ENCODE peak calls at places on chromosomes 1 and 21, in six cellular contexts. One of them, this sample, is unnamed.

GRCh38 chr1:32335951-32336867 is at the start of gene MARCKSL1:
- DNase-seq in WTC11: peak
- DNase-seq in GM12878: no peak
- DNase-seq in H1: peak
- DNase-seq in K562: peak
- DNase-seq in HepG2: peak
- DNase-seq in this sample: peak

GRCh38 chr21:45255381-45256020 is 32.2 kb downstream of the POFUT2 start:
- DNase-seq in WTC11: no peak
- DNase-seq in GM12878: no peak
- DNase-seq in H1: no peak
- DNase-seq in K562: peak
- DNase-seq in HepG2: peak
- DNase-seq in this sample: no peak

GRCh38 chr1:166166701-166167394 is at the start of gene FAM78B:
- DNase-seq in WTC11: peak
- DNase-seq in GM12878: peak
- DNase-seq in H1: no peak
- DNase-seq in K562: peak
- DNase-seq in HepG2: peak
- DNase-seq in this sample: peak

GRCh38 chr21:16419188-16419874 is 689.5 kb downstream of the USP25 start:
- DNase-seq in WTC11: no peak
- DNase-seq in GM12878: no peak
- DNase-seq in H1: no peak
- DNase-seq in K562: no peak
- DNase-seq in HepG2: peak
- DNase-seq in this sample: peak

GRCh38 chr1:219340796-219341195 is 167.1 kb downstream of the LYPLAL1 start:
- DNase-seq in WTC11: no peak
- DNase-seq in GM12878: no peak
- DNase-seq in H1: no peak
- DNase-seq in K562: no peak
- DNase-seq in HepG2: no peak
- DNase-seq in this sample: no peak

GRCh38 chr1:901108-901859 is 22.4 kb upstream of the SAMD11 start:
- DNase-seq in WTC11: no peak
- DNase-seq in GM12878: no peak
- DNase-seq in H1: no peak
- DNase-seq in K562: peak
- DNase-seq in HepG2: no peak
- DNase-seq in this sample: no peak

GRCh38 chr1:101995984-101996731 is 568 bp downstream of the OLFM3 start:
- DNase-seq in WTC11: peak
- DNase-seq in GM12878: no peak
- DNase-seq in H1: no peak
- DNase-seq in K562: no peak
- DNase-seq in HepG2: no peak
- DNase-seq in this sample: peak

GRCh38 chr21:43271452-43272020 is 102.7 kb downstream of the CRYAA start:
- DNase-seq in WTC11: no peak
- DNase-seq in GM12878: no peak
- DNase-seq in H1: no peak
- DNase-seq in K562: no peak
- DNase-seq in HepG2: no peak
- DNase-seq in this sample: no peak

GRCh38 chr1:226628624-226629155 is 80.1 kb downstream of the STUM start:
- DNase-seq in WTC11: no peak
- DNase-seq in GM12878: no peak
- DNase-seq in H1: no peak
- DNase-seq in K562: no peak
- DNase-seq in HepG2: no peak
- DNase-seq in this sample: no peak

GRCh38 chr1:22855668-22856606 is 116.7 kb downstream of the LACTBL1 start:
- DNase-seq in WTC11: no peak
- DNase-seq in GM12878: no peak
- DNase-seq in H1: no peak
- DNase-seq in K562: no peak
- DNase-seq in HepG2: no peak
- DNase-seq in this sample: no peak

GRCh38 chr1:210264521-210265380 is 32.2 kb downstream of the SERTAD4 start:
- DNase-seq in WTC11: no peak
- DNase-seq in GM12878: no peak
- DNase-seq in H1: no peak
- DNase-seq in K562: no peak
- DNase-seq in HepG2: no peak
- DNase-seq in this sample: peak
- TF ChIP-seq CTCF in WTC11: no peak
- TF ChIP-seq CTCF in GM12878: no peak
- TF ChIP-seq CTCF in H1: peak
- TF ChIP-seq CTCF in K562: no peak
- TF ChIP-seq CTCF in HepG2: no peak
- TF ChIP-seq CTCF in this sample: peak

DNA sequence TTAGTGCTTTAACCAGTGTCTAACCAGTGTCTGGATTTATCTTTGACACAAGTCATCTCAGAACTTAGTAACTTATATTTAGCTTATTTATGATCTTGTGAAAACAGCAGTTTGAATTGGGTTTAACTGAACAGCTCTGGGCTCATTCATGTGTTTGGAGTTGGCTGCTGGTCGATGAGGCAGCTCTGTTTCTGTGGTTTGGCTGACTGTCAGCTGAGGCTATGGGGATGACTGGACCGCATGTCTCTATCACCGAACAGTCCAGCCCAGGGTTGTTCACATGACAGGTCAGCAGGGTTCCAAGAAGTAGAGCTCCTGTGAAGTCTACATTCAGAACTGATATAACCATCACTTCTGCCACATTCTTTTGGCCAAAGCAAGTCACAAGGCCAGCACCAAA is 29.1 kb upstream of the C21orf91 start:
- DNase-seq in WTC11: no peak
- DNase-seq in GM12878: peak
- DNase-seq in H1: no peak
- DNase-seq in K562: no peak
- DNase-seq in HepG2: no peak
- DNase-seq in this sample: no peak
- TF ChIP-seq CREB1 in WTC11: no peak
- TF ChIP-seq CREB1 in GM12878: peak
- TF ChIP-seq CREB1 in H1: no peak
- TF ChIP-seq CREB1 in K562: no peak
- TF ChIP-seq CREB1 in HepG2: no peak
- TF ChIP-seq CREB1 in this sample: no peak

GRCh38 chr1:182035097-182035770 is 26.3 kb downstream of the ZNF648 start:
- DNase-seq in WTC11: peak
- DNase-seq in GM12878: no peak
- DNase-seq in H1: no peak
- DNase-seq in K562: no peak
- DNase-seq in HepG2: no peak
- DNase-seq in this sample: peak

GRCh38 chr1:182029002-182029378 is 32.5 kb downstream of the ZNF648 start:
- DNase-seq in WTC11: no peak
- DNase-seq in GM12878: no peak
- DNase-seq in H1: no peak
- DNase-seq in K562: no peak
- DNase-seq in HepG2: no peak
- DNase-seq in this sample: no peak

GRCh38 chr1:182032251-182032650 is 29.3 kb downstream of the ZNF648 start:
- DNase-seq in WTC11: no peak
- DNase-seq in GM12878: no peak
- DNase-seq in H1: no peak
- DNase-seq in K562: no peak
- DNase-seq in HepG2: no peak
- DNase-seq in this sample: no peak

GRCh38 chr1:182029379-182030331 is 31.9 kb downstream of the ZNF648 start:
- DNase-seq in WTC11: peak
- DNase-seq in GM12878: peak
- DNase-seq in H1: peak
- DNase-seq in K562: peak
- DNase-seq in HepG2: peak
- DNase-seq in this sample: peak
- TF ChIP-seq CTCF in WTC11: peak
- TF ChIP-seq CTCF in GM12878: peak
- TF ChIP-seq CTCF in H1: peak
- TF ChIP-seq CTCF in K562: peak
- TF ChIP-seq CTCF in HepG2: peak
- TF ChIP-seq CTCF in this sample: peak

GRCh38 chr1:98368995-98369394 is 292.5 kb upstream of the SNX7 start:
- DNase-seq in WTC11: no peak
- DNase-seq in GM12878: no peak
- DNase-seq in H1: no peak
- DNase-seq in K562: no peak
- DNase-seq in HepG2: no peak
- DNase-seq in this sample: no peak
- TF ChIP-seq CREB1 in WTC11: no peak
- TF ChIP-seq CREB1 in GM12878: no peak
- TF ChIP-seq CREB1 in H1: no peak
- TF ChIP-seq CREB1 in K562: no peak
- TF ChIP-seq CREB1 in HepG2: no peak
- TF ChIP-seq CREB1 in this sample: no peak

DNA sequence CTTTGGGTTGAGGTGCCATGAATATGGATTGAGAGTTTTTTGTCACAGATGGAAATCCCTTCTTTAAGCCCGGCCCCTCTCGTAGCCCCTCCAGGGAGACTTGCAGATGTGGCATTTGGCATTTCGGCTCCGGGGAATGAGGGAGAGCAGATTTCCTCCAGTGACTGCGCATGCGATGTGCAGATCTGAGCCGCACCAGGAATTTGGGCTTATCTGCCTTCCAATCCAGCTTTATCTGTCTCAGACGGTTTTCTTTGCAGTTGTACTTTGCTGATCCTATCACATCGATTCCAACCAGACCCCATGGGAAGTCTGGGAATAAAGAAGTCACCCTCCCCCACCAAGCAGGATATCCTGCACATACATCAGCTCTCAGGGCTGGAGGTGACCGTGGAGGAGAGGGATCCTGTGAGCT is 11.7 kb downstream of the KIF26B start:
- DNase-seq in WTC11: no peak
- DNase-seq in GM12878: no peak
- DNase-seq in H1: no peak
- DNase-seq in K562: no peak
- DNase-seq in HepG2: no peak
- DNase-seq in this sample: peak
- TF ChIP-seq CTCF in WTC11: no peak
- TF ChIP-seq CTCF in GM12878: no peak
- TF ChIP-seq CTCF in H1: no peak
- TF ChIP-seq CTCF in K562: no peak
- TF ChIP-seq CTCF in HepG2: no peak
- TF ChIP-seq CTCF in this sample: no peak

GRCh38 chr1:233326995-233327937 is at the start of gene MAP3K21:
- DNase-seq in WTC11: peak
- DNase-seq in GM12878: peak
- DNase-seq in H1: peak
- DNase-seq in K562: peak
- DNase-seq in HepG2: no peak
- DNase-seq in this sample: peak
- TF ChIP-seq CREB1 in WTC11: no peak
- TF ChIP-seq CREB1 in GM12878: no peak
- TF ChIP-seq CREB1 in H1: no peak
- TF ChIP-seq CREB1 in K562: no peak
- TF ChIP-seq CREB1 in HepG2: no peak
- TF ChIP-seq CREB1 in this sample: no peak

This sample was measured in GM23338.